ENCODE peak calls at places on chromosomes 1 and 21, in eight cellular contexts. M, H, P, R, X, E, U and W are unnamed samples. For H3K27me3 and H3K4me1, the result is how much of the 10 kb centered on the place peaks cover.

GRCh38 chr21:21682172-21682571 is 684.0 kb downstream of the NCAM2 start:
- DNase-seq in X (no peak), M (no peak), P (no peak), H (no peak), R (no peak), U (no peak), E (no peak), W (no peak)

GRCh38 chr1:36323636-36324321 is at the start of gene EVA1B:
- DNase-seq in H (peak), E (no peak), U (peak), R (peak), P (peak), M (peak), X (peak), W (peak)

GRCh38 chr1:31572323-31573104 is 3.8 kb upstream of the TINAGL1 start:
- DNase-seq in H (no peak), U (peak), R (peak), E (no peak), M (no peak), X (no peak), P (peak), W (no peak)

GRCh38 chr1:156492591-156493080 is 7.9 kb downstream of the MEF2D start:
- DNase-seq in X (no peak), P (no peak), R (peak), E (no peak), M (no peak), H (no peak), U (no peak), W (no peak)

GRCh38 chr1:186559601-186560116 is 98.7 kb upstream of the PDC start:
- DNase-seq in H (no peak), M (no peak), P (no peak), R (no peak), E (no peak), X (no peak), U (no peak), W (no peak)

GRCh38 chr1:25735956-25736529 is 64.0 kb upstream of the SELENON start:
- DNase-seq in M (no peak), X (peak), R (peak), P (no peak), H (no peak), U (no peak), E (no peak), W (peak)

GRCh38 chr1:241413386-241413785 is 56.4 kb upstream of the RGS7 start:
- DNase-seq in X (no peak), R (peak), P (no peak), E (no peak), U (no peak), M (no peak), H (no peak), W (no peak)

GRCh38 chr21:31974454-31974985 is 101.7 kb downstream of the HUNK start:
- DNase-seq in U (no peak), M (no peak), H (no peak), P (no peak), R (no peak), X (no peak), E (no peak), W (no peak)

GRCh38 chr1:175319112-175319911 is 126.7 kb upstream of the KIAA0040 start:
- DNase-seq in R (peak), U (peak), P (peak), H (peak), X (peak), M (peak), E (peak), W (peak)

GRCh38 chr21:34510148-34511142 is 1.6 kb downstream of the KCNE1 start:
- DNase-seq in E (peak), R (peak), X (peak), H (peak), U (peak), P (peak), M (peak), W (peak)

GRCh38 chr1:116131866-116132605 is 20.8 kb downstream of the MAB21L3 start:
- DNase-seq in R (no peak), P (no peak), M (no peak), U (no peak), X (no peak), H (no peak), E (no peak), W (no peak)

GRCh38 chr1:147526501-147526900 is 14.8 kb upstream of the BCL9 start:
- DNase-seq in R (no peak), P (no peak), U (no peak), H (no peak), M (no peak), X (no peak), E (no peak), W (no peak)

GRCh38 chr1:109762821-109763645 is 690 bp downstream of the EPS8L3 start:
- DNase-seq in E (no peak), H (no peak), U (peak), M (no peak), R (peak), X (no peak), P (no peak), W (peak)

GRCh38 chr1:174297351-174297750 is 138.0 kb downstream of the RABGAP1L start:
- DNase-seq in U (no peak), E (no peak), P (no peak), H (no peak), X (no peak), M (no peak), R (peak), W (no peak)

GRCh38 chr1:95614197-95614596 is 380.2 kb downstream of the RWDD3 start:
- DNase-seq in U (no peak), X (no peak), M (no peak), P (no peak), R (no peak), H (no peak), E (no peak), W (no peak)

GRCh38 chr1:116224111-116224510 is 112.9 kb downstream of the MAB21L3 start:
- DNase-seq in P (no peak), M (no peak), U (no peak), E (no peak), X (no peak), H (no peak), R (no peak), W (no peak)

GRCh38 chr1:215547009-215547408 is 20.1 kb upstream of the KCTD3 start:
- DNase-seq in H (no peak), U (no peak), M (no peak), R (no peak), E (no peak), P (no peak), X (no peak), W (no peak)

GRCh38 chr1:47650205-47650604 is 212.4 kb downstream of the FOXD2 start:
- DNase-seq in R (peak), E (no peak), U (peak), M (no peak), H (no peak), P (no peak), X (no peak), W (peak)

GRCh38 chr1:204647114-204647804 is 38.3 kb downstream of the LRRN2 start:
- DNase-seq in M (no peak), H (no peak), X (peak), P (no peak), R (peak), U (no peak), E (no peak), W (no peak)

GRCh38 chr1:38128511-38128910 is 81.9 kb upstream of the POU3F1 start:
- DNase-seq in H (no peak), X (no peak), P (no peak), U (no peak), E (no peak), M (no peak), R (no peak), W (no peak)

GRCh38 chr1:162062542-162063015 is 6.9 kb upstream of the NOS1AP start:
- DNase-seq in U (no peak), E (no peak), R (no peak), H (no peak), P (no peak), M (no peak), X (no peak), W (no peak)

GRCh38 chr1:232274236-232274855 is 355.6 kb downstream of the SIPA1L2 start:
- DNase-seq in E (no peak), P (no peak), X (no peak), H (no peak), M (no peak), U (no peak), R (peak), W (no peak)

GRCh38 chr1:151828931-151829330 is 2.7 kb downstream of the RORC start:
- DNase-seq in H (no peak), R (peak), X (peak), P (no peak), M (peak), E (no peak), U (no peak), W (peak)

GRCh38 chr1:86913399-86913895 is 479 bp downstream of the SELENOF start:
- DNase-seq in H (peak), P (no peak), E (no peak), U (no peak), R (no peak), X (no peak), M (no peak), W (no peak)

GRCh38 chr1:208835082-208835467 is 590.9 kb upstream of the PLXNA2 start:
- DNase-seq in U (no peak), E (no peak), X (no peak), H (no peak), R (no peak), P (no peak), M (no peak), W (no peak)

GRCh38 chr21:34365794-34366193 is 2.0 kb downstream of the KCNE2 start:
- DNase-seq in X (no peak), H (no peak), E (no peak), U (no peak), P (peak), R (no peak), M (no peak), W (no peak)

GRCh38 chr21:37945036-37945435 is 28.8 kb upstream of the KCNJ6 start:
- DNase-seq in X (no peak), U (no peak), M (no peak), P (no peak), E (no peak), H (no peak), R (no peak), W (no peak)

GRCh38 chr1:108901106-108901505 is 24.3 kb downstream of the GPSM2 start:
- DNase-seq in X (no peak), M (no peak), E (no peak), H (no peak), U (no peak), P (no peak), R (no peak), W (no peak)

GRCh38 chr21:19999369-20000272 is 998.6 kb upstream of the NCAM2 start:
- DNase-seq in U (no peak), H (no peak), M (no peak), R (no peak), E (no peak), X (no peak), P (no peak), W (peak)

GRCh38 chr1:177983824-177984528 is 14.1 kb upstream of the SEC16B start:
- DNase-seq in M (peak), E (peak), H (peak), P (peak), U (no peak), X (peak), R (peak), W (no peak)

GRCh38 chr1:243719476-243719875 is 130.6 kb downstream of the AKT3 start:
- DNase-seq in P (no peak), R (no peak), E (no peak), M (no peak), X (no peak), U (no peak), H (no peak), W (no peak)

GRCh38 chr1:29521846-29522580 is 285.7 kb downstream of the PTPRU start:
- DNase-seq in X (no peak), H (no peak), E (no peak), M (no peak), R (no peak), U (peak), P (no peak), W (no peak)

GRCh38 chr1:44636711-44637589 is 37.3 kb downstream of the TMEM53 start:
- DNase-seq in X (no peak), P (no peak), M (no peak), R (no peak), H (no peak), U (no peak), E (no peak), W (no peak)

GRCh38 chr1:220207406-220207805 is 64.8 kb downstream of the RAB3GAP2 start:
- DNase-seq in H (no peak), R (no peak), E (no peak), U (no peak), X (no peak), P (no peak), M (no peak), W (no peak)

GRCh38 chr1:17908945-17909344 is 153.8 kb downstream of the ACTL8 start:
- DNase-seq in E (no peak), M (no peak), U (no peak), P (no peak), H (no peak), X (no peak), R (no peak), W (no peak)

GRCh38 chr1:245085508-245086095 is 69.2 kb upstream of the KIF26B start:
- DNase-seq in R (peak), U (no peak), M (no peak), P (no peak), H (no peak), X (no peak), E (no peak), W (no peak)

GRCh38 chr1:154404984-154405761 is at the start of gene IL6R:
- DNase-seq in E (peak), U (peak), R (peak), P (peak), M (peak), H (peak), X (peak), W (peak)
- H3K27me3 ChIP-seq in E (under half), U (under half), R (under half), P (under half), M (under half), H (under half), X (under half), W (under half)

GRCh38 chr21:45363921-45364463 is 41.0 kb upstream of the COL18A1 start:
- DNase-seq in U (no peak), M (peak), X (peak), R (peak), H (peak), E (peak), P (peak), W (peak)

GRCh38 chr21:45361033-45361997 is 43.6 kb upstream of the COL18A1 start:
- DNase-seq in M (no peak), R (no peak), E (no peak), P (no peak), X (no peak), U (no peak), H (no peak), W (no peak)

GRCh38 chr21:45364464-45365185 is 40.3 kb upstream of the COL18A1 start:
- DNase-seq in E (no peak), X (peak), R (peak), M (peak), U (no peak), P (peak), H (peak), W (peak)

GRCh38 chr21:45362077-45362747 is 42.8 kb upstream of the COL18A1 start:
- DNase-seq in X (no peak), P (no peak), U (no peak), E (no peak), M (no peak), H (no peak), R (no peak), W (no peak)

GRCh38 chr21:45362748-45363145 is 42.2 kb upstream of the COL18A1 start:
- DNase-seq in H (no peak), E (no peak), R (no peak), P (no peak), U (no peak), X (no peak), M (no peak), W (peak)
- H3K4me1 ChIP-seq in H (under half), E (under half), R (under half), P (under half), U (under half), X (under half), M (under half), W (under half)

DNA sequence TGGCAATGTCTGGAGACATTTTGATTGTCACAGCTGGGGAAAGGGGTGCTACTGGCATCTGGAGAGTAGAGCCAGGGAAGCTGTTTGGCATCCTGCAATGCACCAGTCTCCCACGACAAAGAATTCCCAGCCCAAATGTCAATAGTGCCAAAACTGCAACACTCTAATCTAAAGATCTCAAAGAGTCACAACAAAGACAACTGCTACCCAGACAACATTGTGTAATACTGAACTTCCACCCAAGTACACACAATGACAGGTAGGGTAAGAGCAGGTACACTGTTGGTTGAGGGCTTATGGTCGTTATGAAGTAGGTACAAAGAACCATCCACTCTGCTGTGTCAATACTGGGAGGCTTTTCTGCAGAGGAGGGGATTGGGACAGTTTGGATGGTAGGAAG is 8.2 kb upstream of the TMEM51 start:
- DNase-seq in P (no peak), U (no peak), M (no peak), R (no peak), H (no peak), X (no peak), E (no peak), W (no peak)
- H3K27me3 ChIP-seq in P (under half), U (under half), M (under half), R (under half), H (under half), X (under half), E (under half), W (under half)

DNA sequence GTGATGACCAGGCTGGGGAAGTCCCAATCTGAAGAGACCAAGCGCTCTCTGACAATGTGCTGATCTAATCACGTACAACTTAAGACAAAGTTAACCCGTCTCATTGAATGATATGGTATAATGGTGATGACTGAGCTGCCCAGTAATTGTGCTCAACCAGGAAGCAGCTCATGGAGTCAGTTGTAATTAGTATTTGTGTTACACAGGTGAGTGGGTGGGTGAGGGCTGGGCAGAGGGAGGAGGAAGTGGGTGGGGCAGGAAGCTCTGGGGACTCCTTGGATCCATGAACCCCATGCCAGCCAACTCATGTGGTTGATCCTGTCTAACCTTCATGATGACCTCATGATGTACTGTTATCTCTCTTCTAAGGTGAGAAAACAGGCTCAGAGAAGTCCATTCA is 8.7 kb upstream of the ECE1 start:
- DNase-seq in U (peak), M (no peak), X (no peak), E (no peak), R (no peak), H (no peak), P (no peak), W (no peak)
- H3K4me1 ChIP-seq in U (under half), M (under half), X (under half), E (half or more), R (under half), H (under half), P (under half), W (half or more)

DNA sequence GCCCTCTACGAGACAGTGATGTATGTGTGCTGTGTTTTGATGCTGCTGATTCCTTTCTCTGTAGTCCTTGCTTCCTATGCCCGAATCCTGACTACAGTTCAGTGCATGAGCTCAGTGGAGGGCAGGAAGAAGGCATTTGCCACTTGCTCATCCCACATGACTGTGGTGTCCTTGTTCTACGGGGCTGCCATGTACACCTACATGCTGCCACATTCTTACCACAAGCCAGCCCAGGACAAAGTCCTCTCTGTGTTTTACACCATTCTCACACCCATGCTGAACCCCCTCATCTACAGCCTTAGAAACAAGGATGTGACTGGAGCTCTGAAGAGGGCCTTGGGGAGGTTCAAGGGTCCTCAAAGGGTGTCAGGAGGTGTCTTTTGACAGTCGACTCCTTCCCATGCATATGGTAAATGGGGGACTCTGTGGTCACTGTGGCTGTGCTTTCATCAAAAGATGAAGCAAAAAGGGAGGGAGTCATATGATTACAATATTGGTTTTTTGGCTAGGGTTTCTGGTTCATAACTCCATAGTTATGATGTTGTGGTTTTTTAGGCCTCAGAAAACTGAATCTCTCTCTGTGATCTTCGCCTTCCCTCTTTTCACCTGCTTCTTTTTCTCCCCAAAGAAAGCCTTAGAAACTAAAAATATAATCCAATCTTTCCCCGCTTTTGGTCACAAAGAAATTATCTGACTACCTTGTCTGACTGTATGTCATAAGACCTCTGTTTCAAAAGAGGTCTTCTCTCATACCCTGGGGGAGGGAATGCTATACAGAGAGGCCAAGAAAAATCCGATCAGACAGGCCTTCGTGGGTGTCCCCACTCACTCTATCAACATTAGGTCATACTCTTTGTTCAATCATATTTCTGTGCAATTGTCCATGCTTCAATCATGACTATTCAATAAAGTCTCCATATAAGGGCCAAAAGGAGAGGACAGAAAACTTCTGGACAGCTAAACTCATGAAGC is 4.2 kb downstream of the OR2T1 start:
- DNase-seq in R (no peak), E (no peak), U (no peak), X (no peak), H (no peak), M (no peak), P (no peak), W (no peak)
- H3K27me3 ChIP-seq in R (under half), E (under half), U (under half), X (under half), H (under half), M (under half), P (under half), W (under half)

GRCh38 chr1:67685558-67686271 is 714 bp downstream of the GADD45A start:
- DNase-seq in H (peak), P (no peak), E (no peak), R (peak), X (peak), M (peak), U (peak), W (peak)

GRCh38 chr1:67685067-67685557 is at the start of gene GADD45A:
- DNase-seq in P (peak), E (peak), M (peak), H (peak), X (peak), U (peak), R (peak), W (peak)

GRCh38 chr1:67683736-67684525 is 1.1 kb upstream of the GADD45A start:
- DNase-seq in P (no peak), X (no peak), H (no peak), M (no peak), R (no peak), E (no peak), U (peak), W (no peak)

GRCh38 chr1:67683306-67683705 is 1.7 kb upstream of the GADD45A start:
- DNase-seq in R (no peak), U (no peak), E (no peak), M (no peak), P (no peak), H (no peak), X (no peak), W (no peak)

GRCh38 chr1:67684526-67685066 is 405 bp upstream of the GADD45A start:
- DNase-seq in P (no peak), R (no peak), X (no peak), M (no peak), H (no peak), E (no peak), U (no peak), W (no peak)
- H3K4me1 ChIP-seq in P (under half), R (under half), X (under half), M (under half), H (under half), E (under half), U (under half), W (under half)

GRCh38 chr1:16289959-16290358 is 53.0 kb upstream of the CPLANE2 start:
- DNase-seq in P (no peak), M (no peak), R (no peak), E (no peak), H (no peak), U (no peak), X (no peak), W (no peak)
- H3K27me3 ChIP-seq in P (under half), M (under half), R (under half), E (under half), H (under half), U (under half), X (under half), W (under half)

GRCh38 chr1:228362141-228362883 is 44.3 kb downstream of the TRIM11 start:
- DNase-seq in M (peak), U (peak), X (no peak), E (no peak), P (no peak), R (peak), H (no peak), W (peak)
- H3K4me1 ChIP-seq in M (under half), U (under half), X (under half), E (under half), P (under half), R (under half), H (under half), W (under half)